ENCODE peak calls at places on chromosomes 1 and 21, in seven cellular contexts. One of them, this sample, is unnamed.

GRCh38 chr1:198153103-198153502 is 3.7 kb upstream of the NEK7 start:
- DNase-seq in kidney tubule cell: peak
- DNase-seq in H4: no peak
- DNase-seq in aorta: peak
- DNase-seq in GM04503: peak
- DNase-seq in NCI-H1105: peak
- DNase-seq in dermis microvascular lymphatic vessel endothelial cell: peak
- DNase-seq in this sample: no peak

GRCh38 chr1:117499071-117499470 is 106.8 kb upstream of the TENT5C start:
- DNase-seq in kidney tubule cell: no peak
- DNase-seq in H4: no peak
- DNase-seq in aorta: no peak
- DNase-seq in GM04503: no peak
- DNase-seq in NCI-H1105: no peak
- DNase-seq in dermis microvascular lymphatic vessel endothelial cell: no peak
- DNase-seq in this sample: no peak

GRCh38 chr1:205926636-205927035 is 16.6 kb downstream of the SLC26A9 start:
- DNase-seq in kidney tubule cell: no peak
- DNase-seq in H4: no peak
- DNase-seq in aorta: no peak
- DNase-seq in GM04503: no peak
- DNase-seq in NCI-H1105: no peak
- DNase-seq in dermis microvascular lymphatic vessel endothelial cell: no peak
- DNase-seq in this sample: no peak

GRCh38 chr1:18581420-18581880 is 49.2 kb upstream of the PAX7 start:
- DNase-seq in kidney tubule cell: peak
- DNase-seq in H4: peak
- DNase-seq in aorta: no peak
- DNase-seq in GM04503: no peak
- DNase-seq in NCI-H1105: peak
- DNase-seq in dermis microvascular lymphatic vessel endothelial cell: peak
- DNase-seq in this sample: no peak

GRCh38 chr1:29161977-29162376 is 19.7 kb downstream of the SRSF4 start:
- DNase-seq in kidney tubule cell: no peak
- DNase-seq in H4: no peak
- DNase-seq in aorta: no peak
- DNase-seq in GM04503: no peak
- DNase-seq in NCI-H1105: no peak
- DNase-seq in dermis microvascular lymphatic vessel endothelial cell: no peak
- DNase-seq in this sample: no peak

GRCh38 chr1:197787623-197788536 is 12.6 kb upstream of the DENND1B start:
- DNase-seq in kidney tubule cell: no peak
- DNase-seq in H4: no peak
- DNase-seq in aorta: no peak
- DNase-seq in GM04503: no peak
- DNase-seq in NCI-H1105: no peak
- DNase-seq in dermis microvascular lymphatic vessel endothelial cell: no peak
- DNase-seq in this sample: no peak

GRCh38 chr1:115222616-115223402 is 115.2 kb downstream of the NGF start:
- DNase-seq in kidney tubule cell: peak
- DNase-seq in H4: no peak
- DNase-seq in aorta: no peak
- DNase-seq in GM04503: no peak
- DNase-seq in NCI-H1105: no peak
- DNase-seq in dermis microvascular lymphatic vessel endothelial cell: no peak
- DNase-seq in this sample: no peak

GRCh38 chr1:116311756-116312691 is 61.0 kb upstream of the ATP1A1 start:
- DNase-seq in kidney tubule cell: peak
- DNase-seq in H4: no peak
- DNase-seq in aorta: no peak
- DNase-seq in GM04503: no peak
- DNase-seq in NCI-H1105: no peak
- DNase-seq in dermis microvascular lymphatic vessel endothelial cell: no peak
- DNase-seq in this sample: no peak

GRCh38 chr1:2778220-2778592 is 23.3 kb downstream of the TTC34 start:
- DNase-seq in kidney tubule cell: no peak
- DNase-seq in H4: no peak
- DNase-seq in aorta: no peak
- DNase-seq in GM04503: no peak
- DNase-seq in NCI-H1105: peak
- DNase-seq in dermis microvascular lymphatic vessel endothelial cell: no peak
- DNase-seq in this sample: no peak

GRCh38 chr1:20355828-20356735 is 65.4 kb downstream of the VWA5B1 start:
- DNase-seq in kidney tubule cell: peak
- DNase-seq in H4: no peak
- DNase-seq in aorta: no peak
- DNase-seq in GM04503: no peak
- DNase-seq in NCI-H1105: no peak
- DNase-seq in dermis microvascular lymphatic vessel endothelial cell: no peak
- DNase-seq in this sample: no peak

GRCh38 chr1:13505020-13505419 is 8.8 kb downstream of the LRRC38 start:
- DNase-seq in kidney tubule cell: no peak
- DNase-seq in H4: no peak
- DNase-seq in aorta: no peak
- DNase-seq in GM04503: no peak
- DNase-seq in NCI-H1105: no peak
- DNase-seq in dermis microvascular lymphatic vessel endothelial cell: no peak
- DNase-seq in this sample: no peak

GRCh38 chr1:66250483-66250882 is 283.5 kb upstream of the SGIP1 start:
- DNase-seq in kidney tubule cell: no peak
- DNase-seq in H4: no peak
- DNase-seq in aorta: no peak
- DNase-seq in GM04503: no peak
- DNase-seq in NCI-H1105: no peak
- DNase-seq in dermis microvascular lymphatic vessel endothelial cell: no peak
- DNase-seq in this sample: no peak

GRCh38 chr1:44808063-44808937 is at the start of gene BTBD19:
- DNase-seq in kidney tubule cell: peak
- DNase-seq in H4: peak
- DNase-seq in aorta: peak
- DNase-seq in GM04503: peak
- DNase-seq in NCI-H1105: no peak
- DNase-seq in dermis microvascular lymphatic vessel endothelial cell: peak
- DNase-seq in this sample: peak

GRCh38 chr21:30943920-30944319 is 62.5 kb upstream of the KRTAP11-1 start:
- DNase-seq in kidney tubule cell: no peak
- DNase-seq in H4: no peak
- DNase-seq in aorta: no peak
- DNase-seq in GM04503: no peak
- DNase-seq in NCI-H1105: no peak
- DNase-seq in dermis microvascular lymphatic vessel endothelial cell: no peak
- DNase-seq in this sample: no peak

GRCh38 chr1:159493354-159493753 is 42.5 kb downstream of the OR10J5 start:
- DNase-seq in kidney tubule cell: no peak
- DNase-seq in H4: no peak
- DNase-seq in aorta: no peak
- DNase-seq in GM04503: no peak
- DNase-seq in NCI-H1105: no peak
- DNase-seq in dermis microvascular lymphatic vessel endothelial cell: no peak
- DNase-seq in this sample: no peak

GRCh38 chr1:29420196-29420595 is 183.9 kb downstream of the PTPRU start:
- DNase-seq in kidney tubule cell: no peak
- DNase-seq in H4: no peak
- DNase-seq in aorta: no peak
- DNase-seq in GM04503: no peak
- DNase-seq in NCI-H1105: no peak
- DNase-seq in dermis microvascular lymphatic vessel endothelial cell: no peak
- DNase-seq in this sample: no peak

GRCh38 chr1:66298427-66298826 is 235.5 kb upstream of the SGIP1 start:
- DNase-seq in kidney tubule cell: no peak
- DNase-seq in H4: no peak
- DNase-seq in aorta: no peak
- DNase-seq in GM04503: no peak
- DNase-seq in NCI-H1105: no peak
- DNase-seq in dermis microvascular lymphatic vessel endothelial cell: no peak
- DNase-seq in this sample: no peak

GRCh38 chr1:63973005-63973419 is 199.2 kb downstream of the ROR1 start:
- DNase-seq in kidney tubule cell: no peak
- DNase-seq in H4: no peak
- DNase-seq in aorta: no peak
- DNase-seq in GM04503: no peak
- DNase-seq in NCI-H1105: no peak
- DNase-seq in dermis microvascular lymphatic vessel endothelial cell: no peak
- DNase-seq in this sample: no peak

GRCh38 chr1:145716641-145717061 is 2.6 kb upstream of the CD160 start:
- DNase-seq in kidney tubule cell: no peak
- DNase-seq in H4: no peak
- DNase-seq in aorta: no peak
- DNase-seq in GM04503: no peak
- DNase-seq in NCI-H1105: no peak
- DNase-seq in dermis microvascular lymphatic vessel endothelial cell: no peak
- DNase-seq in this sample: no peak

This sample was measured in AG04449.